ENCODE peak calls at places on chromosomes 4 and X, in seven cellular contexts. O is Right ventricle myocardium superior; F is cardiac fibroblast; Y is RPMI7951; R is effector memory CD4-positive, alpha-beta T cell; T is thoracic aorta; H is foreskin fibroblast. V is an unnamed sample.
A peak's percentile ranks its signal among the peaks of the same experiment; 100 is the strongest.

GRCh38 chr4:70544279-70544870 is 26.0 kb downstream of the AMTN start:
- DNase-seq in O (no peak), F (peak; percentile 21), Y (peak; percentile 2), R (no peak), T (no peak), H (peak; percentile 2), V (no peak)

GRCh38 chr4:25092139-25092538 is 61.4 kb upstream of the LGI2 start:
- DNase-seq in O (no peak), F (peak; percentile 25), Y (no peak), R (no peak), T (no peak), H (no peak), V (no peak)

GRCh38 chr4:82629238-82630000 is 67.6 kb upstream of the TMEM150C start:
- DNase-seq in O (no peak), F (peak; percentile 52), Y (no peak), R (no peak), T (no peak), H (peak; percentile 39), V (no peak)

GRCh38 chr4:122764071-122764807 is 31.7 kb downstream of the BBS12 start:
- DNase-seq in O (no peak), F (peak; percentile 48), Y (peak; percentile 35), R (no peak), T (no peak), H (peak; percentile 75), V (no peak)

GRCh38 chr4:84796388-84796787 is 170.1 kb downstream of the WDFY3 start:
- DNase-seq in O (no peak), F (no peak), Y (no peak), R (no peak), T (no peak), H (no peak), V (no peak)

GRCh38 chr4:15598644-15599043 is 56.5 kb downstream of the FBXL5 start:
- DNase-seq in O (no peak), F (no peak), Y (no peak), R (no peak), T (no peak), H (peak; percentile 4), V (no peak)

GRCh38 chr4:136203199-136203598 is 1329.1 kb downstream of the PCDH18 start:
- DNase-seq in O (no peak), F (no peak), Y (no peak), R (no peak), T (no peak), H (no peak), V (no peak)

GRCh38 chr4:52407545-52407944 is 251.6 kb downstream of the USP46 start:
- DNase-seq in O (no peak), F (no peak), Y (peak; percentile 17), R (no peak), T (no peak), H (no peak), V (no peak)

GRCh38 chrX:103941201-103941975 is 21.0 kb upstream of the TMSB15B start:
- DNase-seq in O (no peak), F (peak; percentile 67), Y (peak; percentile 8), R (no peak), T (no peak), H (peak; percentile 40), V (no peak)

GRCh38 chrX:150506486-150506885 is 61.9 kb upstream of the MTM1 start:
- DNase-seq in O (no peak), F (no peak), Y (no peak), R (no peak), T (no peak), H (no peak), V (no peak)

GRCh38 chr4:60403986-60404385 is 796.1 kb upstream of the ADGRL3 start:
- DNase-seq in O (no peak), F (no peak), Y (no peak), R (no peak), T (no peak), H (no peak), V (no peak)

GRCh38 chrX:130916636-130917422 is 13.8 kb upstream of the ENOX2 start:
- DNase-seq in O (no peak), F (peak; percentile 64), Y (peak; percentile 35), R (no peak), T (no peak), H (peak; percentile 65), V (peak; percentile 25)

GRCh38 chr4:173242466-173243250 is 74.0 kb downstream of the GALNT7 start:
- DNase-seq in O (no peak), F (no peak), Y (no peak), R (no peak), T (no peak), H (peak; percentile 12), V (no peak)

GRCh38 chr4:18422685-18423084 is 401.1 kb upstream of the LCORL start:
- DNase-seq in O (no peak), F (no peak), Y (no peak), R (no peak), T (no peak), H (no peak), V (no peak)

GRCh38 chrX:21926527-21927278 is 13.8 kb upstream of the SMS start:
- DNase-seq in O (no peak), F (peak; percentile 95), Y (peak; percentile 96), R (no peak), T (no peak), H (peak; percentile 90), V (no peak)

GRCh38 chr4:8547108-8547911 is 32.9 kb upstream of the GPR78 start:
- DNase-seq in O (no peak), F (peak; percentile 34), Y (peak; percentile 79), R (no peak), T (no peak), H (peak; percentile 26), V (no peak)

GRCh38 chrX:16075087-16075486 is 48.3 kb upstream of the GRPR start:
- DNase-seq in O (no peak), F (no peak), Y (no peak), R (no peak), T (no peak), H (peak; percentile 3), V (no peak)

GRCh38 chrX:150704030-150704613 is 10.9 kb downstream of the MTMR1 start:
- DNase-seq in O (no peak), F (peak; percentile 68), Y (peak; percentile 61), R (no peak), T (no peak), H (peak; percentile 13), V (no peak)

GRCh38 chr4:181911420-181911819 is 331.8 kb upstream of the TENM3 start:
- DNase-seq in O (no peak), F (peak; percentile 48), Y (peak; percentile 2), R (no peak), T (no peak), H (no peak), V (no peak)

V was measured in right lobe of liver.